ENCODE peak calls at places on chromosome 1, in seven cellular contexts. One of them, this sample, is unnamed.

GRCh38 chr1:177247777-177248176 is 77.0 kb downstream of the BRINP2 start:
- DNase-seq in H1: no peak
- DNase-seq in IMR-90: no peak
- DNase-seq in mesenchymal stem cell: no peak
- DNase-seq in H9: no peak
- DNase-seq in trophoblast cell: no peak
- DNase-seq in mesendoderm: no peak
- DNase-seq in this sample: no peak

GRCh38 chr1:53529555-53529954 is 70.4 kb downstream of the DMRTB1 start:
- DNase-seq in trophoblast cell: no peak
- DNase-seq in IMR-90: no peak
- DNase-seq in mesenchymal stem cell: no peak
- DNase-seq in H9: no peak
- DNase-seq in H1: no peak
- DNase-seq in mesendoderm: no peak
- DNase-seq in this sample: no peak

GRCh38 chr1:11873954-11874562 is 15.3 kb upstream of the NPPB start:
- DNase-seq in H9: no peak
- DNase-seq in H1: no peak
- DNase-seq in mesendoderm: no peak
- DNase-seq in mesenchymal stem cell: no peak
- DNase-seq in IMR-90: no peak
- DNase-seq in trophoblast cell: peak; percentile 18
- DNase-seq in this sample: no peak

GRCh38 chr1:205447457-205448415 is 8.1 kb downstream of the BLACAT1 start:
- DNase-seq in IMR-90: no peak
- DNase-seq in H9: peak; percentile 90
- DNase-seq in H1: peak; percentile 85
- DNase-seq in trophoblast cell: no peak
- DNase-seq in mesendoderm: peak; percentile 90
- DNase-seq in mesenchymal stem cell: no peak
- DNase-seq in this sample: no peak

GRCh38 chr1:152047954-152048640 is 11.3 kb upstream of the S100A11 start:
- DNase-seq in trophoblast cell: peak; percentile 99
- DNase-seq in H1: peak; percentile 79
- DNase-seq in IMR-90: peak; percentile 99
- DNase-seq in mesenchymal stem cell: peak; percentile 100
- DNase-seq in H9: peak; percentile 94
- DNase-seq in mesendoderm: peak; percentile 99
- DNase-seq in this sample: peak; percentile 59

GRCh38 chr1:20643080-20643479 is 9.8 kb downstream of the PINK1 start:
- DNase-seq in H9: no peak
- DNase-seq in mesenchymal stem cell: no peak
- DNase-seq in trophoblast cell: no peak
- DNase-seq in IMR-90: no peak
- DNase-seq in mesendoderm: no peak
- DNase-seq in H1: no peak
- DNase-seq in this sample: no peak

GRCh38 chr1:159646687-159647086 is 59.1 kb downstream of the APCS start:
- DNase-seq in H9: no peak
- DNase-seq in trophoblast cell: peak; percentile 14
- DNase-seq in mesenchymal stem cell: no peak
- DNase-seq in H1: no peak
- DNase-seq in mesendoderm: no peak
- DNase-seq in IMR-90: no peak
- DNase-seq in this sample: no peak

GRCh38 chr1:52706941-52707926 is 9.1 kb upstream of the COA7 start:
- DNase-seq in trophoblast cell: peak; percentile 73
- DNase-seq in IMR-90: no peak
- DNase-seq in mesendoderm: no peak
- DNase-seq in H1: no peak
- DNase-seq in mesenchymal stem cell: no peak
- DNase-seq in H9: no peak
- DNase-seq in this sample: no peak

GRCh38 chr1:97200627-97201026 is 479.0 kb downstream of the PTBP2 start:
- DNase-seq in IMR-90: no peak
- DNase-seq in H9: no peak
- DNase-seq in mesendoderm: no peak
- DNase-seq in mesenchymal stem cell: no peak
- DNase-seq in trophoblast cell: no peak
- DNase-seq in H1: no peak
- DNase-seq in this sample: no peak

GRCh38 chr1:19731311-19731821 is 66.7 kb downstream of the HTR6 start:
- DNase-seq in mesenchymal stem cell: no peak
- DNase-seq in mesendoderm: no peak
- DNase-seq in H9: no peak
- DNase-seq in trophoblast cell: no peak
- DNase-seq in H1: no peak
- DNase-seq in IMR-90: peak; percentile 20
- DNase-seq in this sample: no peak

GRCh38 chr1:113242481-113242880 is 147.8 kb upstream of the MAGI3 start:
- DNase-seq in IMR-90: no peak
- DNase-seq in mesendoderm: no peak
- DNase-seq in trophoblast cell: no peak
- DNase-seq in H9: no peak
- DNase-seq in H1: no peak
- DNase-seq in mesenchymal stem cell: no peak
- DNase-seq in this sample: no peak

GRCh38 chr1:106526650-106527049 is 529.8 kb upstream of the PRMT6 start:
- DNase-seq in H9: no peak
- DNase-seq in trophoblast cell: no peak
- DNase-seq in H1: no peak
- DNase-seq in IMR-90: peak; percentile 46
- DNase-seq in mesendoderm: peak; percentile 41
- DNase-seq in mesenchymal stem cell: no peak
- DNase-seq in this sample: no peak

GRCh38 chr1:244802041-244802440 is 33.4 kb upstream of the COX20 start:
- DNase-seq in H1: no peak
- DNase-seq in H9: no peak
- DNase-seq in mesendoderm: no peak
- DNase-seq in trophoblast cell: no peak
- DNase-seq in IMR-90: no peak
- DNase-seq in mesenchymal stem cell: no peak
- DNase-seq in this sample: no peak

GRCh38 chr1:64675718-64676345 is 69.0 kb upstream of the RAVER2 start:
- DNase-seq in trophoblast cell: peak; percentile 52
- DNase-seq in H1: no peak
- DNase-seq in mesenchymal stem cell: peak; percentile 35
- DNase-seq in IMR-90: peak; percentile 37
- DNase-seq in mesendoderm: no peak
- DNase-seq in H9: no peak
- DNase-seq in this sample: no peak

GRCh38 chr1:29967261-29967660 is 730.9 kb downstream of the PTPRU start:
- DNase-seq in H9: no peak
- DNase-seq in H1: peak; percentile 35
- DNase-seq in mesenchymal stem cell: no peak
- DNase-seq in trophoblast cell: no peak
- DNase-seq in IMR-90: no peak
- DNase-seq in mesendoderm: no peak
- DNase-seq in this sample: no peak

GRCh38 chr1:50417946-50418599 is 5.2 kb downstream of the DMRTA2 start:
- DNase-seq in mesendoderm: peak; percentile 42
- DNase-seq in mesenchymal stem cell: no peak
- DNase-seq in IMR-90: no peak
- DNase-seq in H9: peak; percentile 26
- DNase-seq in trophoblast cell: no peak
- DNase-seq in H1: no peak
- DNase-seq in this sample: no peak

GRCh38 chr1:93804412-93804811 is 74.6 kb downstream of the DNTTIP2 start:
- DNase-seq in H9: no peak
- DNase-seq in H1: no peak
- DNase-seq in IMR-90: peak; percentile 95
- DNase-seq in mesendoderm: no peak
- DNase-seq in trophoblast cell: peak; percentile 94
- DNase-seq in mesenchymal stem cell: peak; percentile 94
- DNase-seq in this sample: no peak

GRCh38 chr1:67988066-67988465 is 62.4 kb downstream of the DIRAS3 start:
- DNase-seq in H9: no peak
- DNase-seq in IMR-90: no peak
- DNase-seq in trophoblast cell: peak; percentile 5
- DNase-seq in mesenchymal stem cell: no peak
- DNase-seq in H1: no peak
- DNase-seq in mesendoderm: no peak
- DNase-seq in this sample: no peak

GRCh38 chr1:76726251-76726650 is 141.0 kb upstream of the ST6GALNAC5 start:
- DNase-seq in trophoblast cell: no peak
- DNase-seq in H1: no peak
- DNase-seq in mesendoderm: no peak
- DNase-seq in mesenchymal stem cell: no peak
- DNase-seq in H9: no peak
- DNase-seq in IMR-90: no peak
- DNase-seq in this sample: no peak

GRCh38 chr1:40187399-40187798 is 26.2 kb downstream of the RLF start:
- DNase-seq in trophoblast cell: peak; percentile 43
- DNase-seq in H1: no peak
- DNase-seq in H9: no peak
- DNase-seq in mesenchymal stem cell: peak; percentile 33
- DNase-seq in IMR-90: peak; percentile 26
- DNase-seq in mesendoderm: peak; percentile 19
- DNase-seq in this sample: no peak

GRCh38 chr1:91166106-91166712 is 144.4 kb upstream of the ZNF644 start:
- DNase-seq in H1: no peak
- DNase-seq in H9: peak; percentile 64
- DNase-seq in mesendoderm: peak; percentile 84
- DNase-seq in mesenchymal stem cell: peak; percentile 60
- DNase-seq in IMR-90: peak; percentile 56
- DNase-seq in trophoblast cell: peak; percentile 83
- DNase-seq in this sample: peak; percentile 60

DNA sequence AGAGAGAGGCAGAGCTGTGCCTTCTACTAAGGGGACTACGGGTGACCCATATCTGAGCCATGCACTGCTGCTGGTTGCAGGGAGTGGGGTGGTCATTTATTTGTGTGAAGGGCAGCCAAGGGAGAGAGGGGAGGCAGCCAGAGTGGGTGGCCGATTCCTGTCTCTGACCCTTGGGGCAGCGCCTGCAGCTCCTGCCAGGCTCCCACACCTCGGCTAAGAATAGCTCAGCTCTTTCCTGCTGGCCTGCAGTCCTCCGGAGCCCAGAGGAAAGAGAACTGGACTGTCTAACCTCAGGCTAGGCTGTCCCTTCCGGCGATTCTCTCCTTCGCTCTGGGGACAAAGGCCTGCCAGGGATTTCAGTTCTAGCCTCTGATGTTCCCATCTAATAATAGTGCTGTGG is 11.6 kb upstream of the CD34 start:
- DNase-seq in trophoblast cell: no peak
- DNase-seq in H9: no peak
- DNase-seq in mesenchymal stem cell: no peak
- DNase-seq in IMR-90: no peak
- DNase-seq in mesendoderm: no peak
- DNase-seq in H1: no peak
- DNase-seq in this sample: no peak
- H3K9ac ChIP-seq in trophoblast cell: no peak overlapping the region
- H3K9ac ChIP-seq in H9: no peak overlapping the region
- H3K9ac ChIP-seq in mesenchymal stem cell: no peak overlapping the region
- H3K9ac ChIP-seq in IMR-90: no peak overlapping the region
- H3K9ac ChIP-seq in mesendoderm: no peak overlapping the region
- H3K9ac ChIP-seq in H1: no peak overlapping the region
- H3K9ac ChIP-seq in this sample: no peak overlapping the region

GRCh38 chr1:197994907-197995407 is 77.8 kb downstream of the LHX9 start:
- DNase-seq in IMR-90: peak; percentile 2
- DNase-seq in trophoblast cell: peak; percentile 27
- DNase-seq in H1: no peak
- DNase-seq in H9: no peak
- DNase-seq in mesenchymal stem cell: no peak
- DNase-seq in mesendoderm: peak; percentile 14
- DNase-seq in this sample: no peak

GRCh38 chr1:197985340-197985739 is 68.2 kb downstream of the LHX9 start:
- DNase-seq in mesendoderm: no peak
- DNase-seq in trophoblast cell: no peak
- DNase-seq in H9: no peak
- DNase-seq in mesenchymal stem cell: no peak
- DNase-seq in IMR-90: peak; percentile 13
- DNase-seq in H1: no peak
- DNase-seq in this sample: no peak

GRCh38 chr1:197984273-197984672 is 67.1 kb downstream of the LHX9 start:
- DNase-seq in mesenchymal stem cell: no peak
- DNase-seq in H1: no peak
- DNase-seq in H9: no peak
- DNase-seq in trophoblast cell: no peak
- DNase-seq in IMR-90: peak; percentile 38
- DNase-seq in mesendoderm: no peak
- DNase-seq in this sample: no peak

GRCh38 chr1:197986817-197987216 is 69.6 kb downstream of the LHX9 start:
- DNase-seq in mesenchymal stem cell: no peak
- DNase-seq in H9: no peak
- DNase-seq in mesendoderm: no peak
- DNase-seq in trophoblast cell: no peak
- DNase-seq in H1: no peak
- DNase-seq in IMR-90: no peak
- DNase-seq in this sample: no peak

GRCh38 chr1:197989058-197989457 is 71.9 kb downstream of the LHX9 start:
- DNase-seq in H1: no peak
- DNase-seq in trophoblast cell: no peak
- DNase-seq in IMR-90: no peak
- DNase-seq in mesenchymal stem cell: no peak
- DNase-seq in H9: no peak
- DNase-seq in mesendoderm: no peak
- DNase-seq in this sample: no peak
- H2BK120ac ChIP-seq in H1: no peak overlapping the region
- H2BK120ac ChIP-seq in trophoblast cell: no peak overlapping the region
- H2BK120ac ChIP-seq in IMR-90: no peak overlapping the region
- H2BK120ac ChIP-seq in mesenchymal stem cell: no peak overlapping the region
- H2BK120ac ChIP-seq in H9: no peak overlapping the region
- H2BK120ac ChIP-seq in mesendoderm: no peak overlapping the region
- H2BK120ac ChIP-seq in this sample: no peak overlapping the region

DNA sequence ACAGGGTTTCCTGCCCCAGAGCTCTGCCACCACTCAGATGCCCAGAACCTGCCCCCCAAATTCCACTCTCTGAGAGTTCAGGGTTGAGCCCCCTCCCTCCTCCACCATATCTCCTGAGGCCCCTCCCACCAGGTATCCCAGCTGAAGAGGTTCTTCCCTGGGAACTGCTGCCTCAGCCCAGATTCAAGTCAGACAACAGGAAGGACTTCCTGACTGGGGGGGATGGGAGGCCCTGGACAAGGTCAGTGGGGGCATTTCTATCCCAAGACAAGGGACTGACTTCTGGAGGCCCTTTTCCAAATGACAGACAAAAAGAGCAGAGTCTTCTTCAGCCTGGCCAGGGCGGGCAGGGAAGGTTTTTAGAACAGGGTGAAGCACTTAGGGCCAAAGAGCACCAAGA is 24.1 kb upstream of the TENT5B start:
- DNase-seq in mesenchymal stem cell: no peak
- DNase-seq in H1: no peak
- DNase-seq in mesendoderm: no peak
- DNase-seq in IMR-90: no peak
- DNase-seq in trophoblast cell: no peak
- DNase-seq in H9: no peak
- DNase-seq in this sample: no peak
- H3K9ac ChIP-seq in mesenchymal stem cell: no peak overlapping the region
- H3K9ac ChIP-seq in H1: no peak overlapping the region
- H3K9ac ChIP-seq in mesendoderm: no peak overlapping the region
- H3K9ac ChIP-seq in IMR-90: no peak overlapping the region
- H3K9ac ChIP-seq in trophoblast cell: no peak overlapping the region
- H3K9ac ChIP-seq in H9: no peak overlapping the region
- H3K9ac ChIP-seq in this sample: no peak overlapping the region

DNA sequence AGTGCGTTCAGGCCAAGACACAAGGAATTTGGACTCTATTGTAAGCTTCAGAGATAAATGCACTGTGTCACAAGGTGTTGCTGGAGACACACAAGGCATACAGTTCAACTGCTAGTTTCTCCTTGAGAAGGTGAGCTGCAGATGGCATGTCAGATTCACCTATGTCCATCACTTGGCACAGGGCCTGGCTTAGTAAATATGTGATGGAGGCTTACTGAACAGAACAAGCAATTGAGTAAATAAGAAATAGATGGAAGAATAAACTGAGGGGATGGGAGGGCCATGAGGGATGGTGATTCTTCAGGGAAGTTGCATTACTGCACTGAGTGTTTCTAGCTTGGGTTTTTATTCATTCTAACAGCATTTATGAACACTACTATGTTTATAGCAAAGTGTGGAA is 215.0 kb downstream of the DAB1 start:
- DNase-seq in trophoblast cell: no peak
- DNase-seq in H1: no peak
- DNase-seq in H9: no peak
- DNase-seq in IMR-90: no peak
- DNase-seq in mesenchymal stem cell: no peak
- DNase-seq in mesendoderm: no peak
- DNase-seq in this sample: no peak
- H2BK120ac ChIP-seq in trophoblast cell: no peak overlapping the region
- H2BK120ac ChIP-seq in H1: no peak overlapping the region
- H2BK120ac ChIP-seq in H9: no peak overlapping the region
- H2BK120ac ChIP-seq in IMR-90: no peak overlapping the region
- H2BK120ac ChIP-seq in mesenchymal stem cell: no peak overlapping the region
- H2BK120ac ChIP-seq in mesendoderm: no peak overlapping the region
- H2BK120ac ChIP-seq in this sample: no peak overlapping the region

This sample was measured in neuronal stem cell.